ENCODE peak calls at places on chromosomes 5 and 9, in ten cellular contexts. R, I, M, X, D, G, K, T, O and V are unnamed samples. For H3K9me3, the result is how much of the 10 kb centered on the place peaks cover.

GRCh38 chr9:10855847-10856246 is 243.0 kb upstream of the PTPRD start:
- DNase-seq in G (no peak), M (no peak), D (no peak), O (no peak), K (no peak), I (no peak), T (no peak), R (no peak), X (no peak), V (no peak)

GRCh38 chr9:121768416-121769015 is 117.1 kb downstream of the DAB2IP start:
- DNase-seq in O (no peak), T (no peak), M (no peak), G (no peak), X (no peak), D (no peak), I (peak), R (no peak), K (peak), V (no peak)

GRCh38 chr9:76456202-76456926 is 2.6 kb upstream of the GCNT1 start:
- DNase-seq in K (no peak), T (no peak), D (no peak), R (peak), G (no peak), O (peak), X (peak), M (no peak), I (peak), V (no peak)

GRCh38 chr5:36701085-36701691 is 94.8 kb downstream of the SLC1A3 start:
- DNase-seq in M (no peak), X (no peak), R (no peak), K (no peak), T (no peak), O (no peak), I (no peak), G (no peak), D (peak), V (no peak)

GRCh38 chr5:116577064-116577788 is 2.6 kb upstream of the SEMA6A start:
- DNase-seq in R (no peak), I (no peak), T (no peak), M (no peak), O (no peak), K (no peak), G (no peak), D (no peak), X (no peak), V (no peak)

GRCh38 chr5:66991746-66992145 is 204.9 kb downstream of the CD180 start:
- DNase-seq in D (no peak), G (no peak), I (no peak), K (no peak), O (no peak), T (no peak), M (no peak), R (no peak), X (no peak), V (no peak)

GRCh38 chr9:113853333-113853732 is 22.8 kb upstream of the ZNF618 start:
- DNase-seq in I (no peak), R (no peak), M (no peak), T (no peak), G (no peak), O (no peak), D (no peak), X (no peak), K (no peak), V (peak)

GRCh38 chr9:18320046-18320445 is 153.9 kb upstream of the ADAMTSL1 start:
- DNase-seq in D (no peak), T (no peak), O (no peak), R (no peak), I (no peak), M (no peak), G (no peak), K (no peak), X (peak), V (no peak)

GRCh38 chr9:107131108-107131799 is 151.8 kb upstream of the RAD23B start:
- DNase-seq in I (no peak), G (no peak), D (no peak), O (no peak), R (no peak), M (no peak), K (no peak), X (no peak), T (no peak), V (no peak)

GRCh38 chr9:75039804-75040203 is 11.7 kb upstream of the CARNMT1 start:
- DNase-seq in T (no peak), X (no peak), G (no peak), K (no peak), R (no peak), O (no peak), M (no peak), I (no peak), D (no peak), V (no peak)

GRCh38 chr5:134125195-134126015 is 10.9 kb downstream of the TCF7 start:
- DNase-seq in R (no peak), T (peak), X (peak), O (no peak), K (peak), D (peak), M (no peak), I (peak), G (peak), V (peak)

GRCh38 chr9:113570749-113571711 is 107.5 kb downstream of the RGS3 start:
- DNase-seq in M (peak), G (no peak), I (no peak), R (no peak), D (no peak), O (no peak), X (peak), K (no peak), T (peak), V (no peak)

GRCh38 chr5:129996896-129997295 is 92.6 kb downstream of the CHSY3 start:
- DNase-seq in O (no peak), K (no peak), I (no peak), X (peak), M (no peak), D (no peak), T (no peak), R (no peak), G (no peak), V (no peak)

GRCh38 chr9:36029202-36029601 is 7.5 kb upstream of the RECK start:
- DNase-seq in M (no peak), K (no peak), T (no peak), D (no peak), X (no peak), O (no peak), I (no peak), R (no peak), G (no peak), V (no peak)

GRCh38 chr5:97019435-97020117 is 83.7 kb downstream of the LNPEP start:
- DNase-seq in R (no peak), T (no peak), K (no peak), X (peak), I (no peak), D (no peak), G (no peak), M (no peak), O (no peak), V (peak)

GRCh38 chr5:156695774-156696173 is 154.3 kb upstream of the PPP1R2B start:
- DNase-seq in T (no peak), X (no peak), M (no peak), O (no peak), I (no peak), R (no peak), G (no peak), K (no peak), D (no peak), V (no peak)

GRCh38 chr5:172855597-172856292 is 21.7 kb downstream of the ERGIC1 start:
- DNase-seq in D (peak), G (no peak), I (no peak), T (peak), M (peak), K (no peak), O (no peak), X (no peak), R (no peak), V (peak)

GRCh38 chr5:128538249-128539037 is 398 bp upstream of the FBN2 start:
- DNase-seq in O (no peak), R (peak), I (peak), D (peak), K (peak), X (peak), M (peak), G (peak), T (peak), V (peak)

GRCh38 chr9:12775373-12775962 is 648 bp downstream of the LURAP1L start:
- DNase-seq in G (no peak), M (peak), I (peak), T (no peak), D (peak), R (no peak), K (peak), X (no peak), O (no peak), V (peak)

GRCh38 chr5:173858675-173859121 is 29.5 kb upstream of the CPEB4 start:
- DNase-seq in O (no peak), I (no peak), T (no peak), M (no peak), K (no peak), X (no peak), D (no peak), G (no peak), R (peak), V (no peak)

GRCh38 chr9:9079473-9079872 is 1279.9 kb upstream of the DMAC1 start:
- DNase-seq in T (no peak), O (no peak), R (no peak), K (no peak), G (no peak), D (no peak), I (no peak), X (no peak), M (no peak), V (no peak)

GRCh38 chr5:139903805-139904565 is 108.4 kb downstream of the PSD2 start:
- DNase-seq in I (no peak), M (peak), R (no peak), X (no peak), D (no peak), O (no peak), T (peak), K (peak), G (no peak), V (peak)

GRCh38 chr5:93519737-93520136 is 61.3 kb downstream of the NR2F1-AS1 start:
- DNase-seq in T (no peak), X (peak), M (no peak), I (no peak), R (no peak), D (no peak), K (no peak), O (no peak), G (no peak), V (no peak)

GRCh38 chr9:125176632-125177031 is 13.0 kb downstream of the PPP6C start:
- DNase-seq in X (no peak), K (no peak), I (no peak), T (no peak), M (no peak), O (no peak), D (no peak), G (no peak), R (no peak), V (no peak)

GRCh38 chr5:180251887-180252286 is 40.0 kb downstream of the MAPK9 start:
- DNase-seq in X (no peak), G (no peak), T (no peak), O (no peak), I (no peak), M (no peak), K (no peak), D (no peak), R (no peak), V (no peak)
- H3K9me3 ChIP-seq in X (half or more), G (half or more), T (half or more), O (under half), I (under half), M (under half), K (half or more), D (half or more), R (under half), V (under half)

GRCh38 chr5:79890871-79891249 is 100.2 kb downstream of the MTX3 start:
- DNase-seq in K (no peak), M (no peak), R (no peak), O (no peak), D (no peak), T (no peak), I (no peak), X (no peak), G (no peak), V (no peak)

GRCh38 chr5:79886940-79887339 is 104.1 kb downstream of the MTX3 start:
- DNase-seq in M (no peak), O (no peak), T (no peak), R (no peak), I (no peak), G (no peak), X (no peak), K (no peak), D (no peak), V (no peak)

GRCh38 chr5:79888643-79889042 is 102.4 kb downstream of the MTX3 start:
- DNase-seq in M (no peak), T (no peak), I (no peak), R (no peak), O (no peak), D (no peak), X (no peak), G (no peak), K (no peak), V (no peak)

GRCh38 chr5:79893485-79893884 is 97.6 kb downstream of the MTX3 start:
- DNase-seq in M (no peak), T (no peak), O (no peak), D (no peak), G (no peak), K (no peak), X (no peak), I (no peak), R (no peak), V (no peak)

DNA sequence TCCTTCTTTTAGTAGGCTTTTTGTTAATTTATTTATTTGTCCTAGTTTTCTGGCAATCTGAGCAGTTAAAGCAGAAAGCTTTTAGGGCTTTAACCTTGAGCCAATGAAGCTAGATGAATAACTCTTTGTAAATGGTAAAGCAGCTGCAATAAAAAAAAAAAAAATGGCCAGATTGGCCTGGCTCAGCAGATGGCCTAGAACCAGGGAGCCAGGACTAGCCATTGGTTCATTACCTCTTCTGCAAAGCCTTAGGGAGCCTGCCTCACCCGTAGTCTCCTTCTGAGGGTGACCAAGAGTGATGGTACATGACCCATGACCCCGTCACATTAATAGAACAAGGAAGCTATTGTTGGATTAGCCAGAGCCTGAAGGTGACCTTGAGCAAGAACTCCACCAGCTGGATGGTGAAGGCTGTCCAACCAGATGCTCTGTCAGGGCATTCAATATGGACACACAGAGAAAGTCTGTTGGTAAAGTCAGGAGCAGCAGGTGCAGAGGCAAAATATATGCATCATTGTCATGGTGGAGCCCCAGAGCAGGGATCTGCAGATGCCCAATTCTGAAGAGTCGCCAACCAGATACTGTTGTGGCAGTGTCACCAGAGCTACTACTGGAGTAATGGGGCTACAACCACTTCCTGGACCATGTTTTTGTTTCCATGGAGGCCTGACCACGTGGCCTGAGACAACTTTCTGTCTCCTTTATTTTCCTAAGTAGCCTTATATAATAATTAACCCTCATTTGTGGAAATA is 100.8 kb downstream of the MTX3 start:
- DNase-seq in X (no peak), G (no peak), M (no peak), I (no peak), D (no peak), T (no peak), O (no peak), K (no peak), R (no peak), V (no peak)
- H3K9me3 ChIP-seq in X (under half), G (under half), M (under half), I (under half), D (under half), T (under half), O (under half), K (under half), R (under half), V (under half)

DNA sequence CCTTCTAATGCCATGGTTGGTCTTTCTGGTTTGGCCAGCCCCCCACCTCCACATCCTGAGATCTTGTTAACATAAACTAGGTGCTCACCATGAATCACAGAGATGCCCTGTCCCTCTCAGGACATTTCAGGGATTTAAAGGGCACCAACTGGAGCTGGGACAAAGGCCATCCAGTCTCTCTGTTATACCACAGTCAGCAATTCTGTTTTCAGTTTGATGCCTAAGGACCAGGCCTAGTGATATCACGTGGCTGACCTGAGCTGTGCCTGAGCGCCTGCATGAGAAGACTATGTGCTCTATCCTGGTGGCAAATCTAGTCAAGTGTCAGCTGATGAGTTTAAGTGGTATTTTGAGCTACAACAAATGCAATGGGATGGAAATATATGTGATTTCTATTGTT is 26.1 kb downstream of the SPIN1 start:
- DNase-seq in M (no peak), T (no peak), I (no peak), X (no peak), G (no peak), O (no peak), R (no peak), K (no peak), D (no peak), V (no peak)
- H3K9me3 ChIP-seq in M (under half), T (under half), I (under half), X (under half), G (under half), O (under half), R (under half), K (under half), D (under half), V (under half)

DNA sequence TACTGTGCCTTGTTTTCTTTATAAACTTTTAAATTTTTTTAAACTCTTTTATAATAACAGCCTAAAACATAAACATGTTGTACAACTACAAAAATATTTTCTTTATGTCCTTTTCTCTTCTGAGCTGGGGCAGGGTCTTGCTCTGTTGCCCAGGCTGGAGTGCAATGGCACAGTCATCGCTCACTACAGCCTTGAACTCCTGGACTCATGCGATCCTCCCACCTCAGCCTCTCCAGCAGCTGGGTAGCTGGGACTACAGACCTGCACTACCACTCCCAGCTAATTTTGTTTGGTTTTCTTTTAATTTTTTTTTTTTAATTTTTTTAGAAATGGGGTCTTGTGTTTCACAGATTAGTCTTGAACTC is 31.5 kb downstream of the TTC1 start:
- DNase-seq in T (no peak), O (no peak), D (no peak), G (no peak), K (no peak), X (no peak), R (no peak), I (no peak), M (no peak), V (no peak)
- H3K9me3 ChIP-seq in T (under half), O (under half), D (under half), G (under half), K (under half), X (under half), R (under half), I (under half), M (under half), V (under half)

GRCh38 chr5:2281446-2281845 is 398.7 kb upstream of the IRX4 start:
- DNase-seq in X (no peak), I (no peak), D (no peak), G (no peak), K (no peak), M (peak), O (no peak), T (peak), R (no peak), V (no peak)

GRCh38 chr5:2278825-2279224 is 396.1 kb upstream of the IRX4 start:
- DNase-seq in K (peak), I (no peak), X (no peak), M (peak), G (no peak), T (no peak), O (no peak), D (no peak), R (no peak), V (no peak)

GRCh38 chr5:2280318-2280717 is 397.6 kb upstream of the IRX4 start:
- DNase-seq in K (no peak), O (no peak), T (no peak), I (no peak), R (no peak), G (no peak), M (no peak), D (no peak), X (no peak), V (no peak)

GRCh38 chr5:2276101-2276500 is 393.4 kb upstream of the IRX4 start:
- DNase-seq in T (no peak), G (no peak), K (no peak), R (no peak), D (no peak), O (no peak), X (no peak), I (no peak), M (peak), V (no peak)

GRCh38 chr5:2277886-2278285 is 395.2 kb upstream of the IRX4 start:
- DNase-seq in M (peak), K (peak), I (no peak), G (no peak), O (no peak), D (no peak), R (no peak), X (no peak), T (no peak), V (no peak)
- H3K9me3 ChIP-seq in M (under half), K (under half), I (under half), G (under half), O (under half), D (under half), R (under half), X (under half), T (under half), V (under half)

GRCh38 chr5:141413540-141414069 is 818 bp downstream of the PCDHGA10 start:
- DNase-seq in R (no peak), X (no peak), G (no peak), T (no peak), O (no peak), I (no peak), D (no peak), M (peak), K (peak), V (no peak)

GRCh38 chr5:141409598-141410306 is 1.9 kb downstream of the PCDHGB6 start:
- DNase-seq in I (no peak), X (no peak), R (no peak), T (no peak), G (no peak), M (peak), D (no peak), O (no peak), K (peak), V (no peak)

GRCh38 chr5:141412853-141413539 is at the start of gene PCDHGA10:
- DNase-seq in K (peak), O (peak), T (peak), I (no peak), G (peak), M (no peak), D (no peak), R (peak), X (peak), V (peak)

GRCh38 chr5:141411575-141411974 is 1.2 kb upstream of the PCDHGA10 start:
- DNase-seq in K (no peak), O (no peak), R (no peak), D (no peak), T (no peak), I (no peak), X (no peak), M (no peak), G (no peak), V (no peak)
- H3K9me3 ChIP-seq in K (half or more), O (under half), R (under half), D (half or more), T (half or more), I (under half), X (half or more), M (half or more), G (half or more), V (under half)

GRCh38 chr5:34415559-34416198 is 240.4 kb upstream of the RAI14 start:
- DNase-seq in R (no peak), I (no peak), K (no peak), D (no peak), T (no peak), O (no peak), M (no peak), X (peak), G (no peak), V (no peak)
- H3K9me3 ChIP-seq in R (under half), I (under half), K (under half), D (under half), T (under half), O (under half), M (under half), X (under half), G (under half), V (under half)

DNA sequence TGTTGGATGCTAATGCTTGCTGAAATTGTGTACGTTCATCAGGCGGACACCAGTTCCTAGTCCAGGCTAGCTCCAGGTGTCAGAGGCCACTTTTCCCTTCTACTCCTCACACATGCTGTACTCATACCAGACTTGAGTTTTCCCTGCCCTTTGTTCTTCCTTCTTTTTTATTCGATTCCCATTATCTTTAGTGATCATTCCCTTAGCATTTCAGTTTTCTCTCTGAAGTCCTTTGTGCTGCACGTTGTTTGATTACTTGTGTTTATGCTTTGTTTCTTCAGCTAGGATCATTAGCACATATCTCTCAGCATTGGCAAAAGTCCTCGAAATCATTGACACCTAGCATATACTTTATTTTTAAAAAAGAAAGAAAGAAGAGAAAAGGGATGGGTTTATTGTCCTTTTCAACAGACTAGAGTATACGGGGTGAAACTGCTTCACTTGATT is 409 bp upstream of the COX7C start:
- DNase-seq in G (no peak), K (no peak), O (no peak), M (no peak), X (no peak), T (no peak), R (no peak), D (no peak), I (no peak), V (no peak)
- H3K9me3 ChIP-seq in G (under half), K (under half), O (under half), M (under half), X (under half), T (under half), R (under half), D (under half), I (under half), V (under half)

GRCh38 chr9:137354845-137355420 is 52.9 kb upstream of the NRARP start:
- DNase-seq in R (no peak), G (no peak), I (no peak), O (no peak), T (peak), M (no peak), X (no peak), D (no peak), K (no peak), V (no peak)
- H3K9me3 ChIP-seq in R (under half), G (under half), I (under half), O (under half), T (under half), M (under half), X (under half), D (under half), K (under half), V (under half)